ENCODE peak calls at places on chromosomes 4 and X, in six cellular contexts. One of them, this sample, is unnamed.
A peak's percentile ranks its signal among the peaks of the same experiment; 100 is the strongest.

GRCh38 chr4:27084685-27085356 is 224.2 kb downstream of the STIM2 start:
- DNase-seq in astrocyte: peak; percentile 6
- DNase-seq in neural progenitor cell: peak; percentile 81
- DNase-seq in PC-3: peak; percentile 34
- DNase-seq in fibroblast of lung: peak; percentile 26
- DNase-seq in GM23248: peak; percentile 26
- DNase-seq in this sample: peak; percentile 64

GRCh38 chr4:150501019-150501727 is 80.8 kb upstream of the MAB21L2 start:
- DNase-seq in astrocyte: peak; percentile 80
- DNase-seq in neural progenitor cell: no peak
- DNase-seq in PC-3: peak; percentile 69
- DNase-seq in fibroblast of lung: peak; percentile 93
- DNase-seq in GM23248: peak; percentile 79
- DNase-seq in this sample: no peak

GRCh38 chrX:10108288-10108687 is 48.5 kb upstream of the CLCN4 start:
- DNase-seq in astrocyte: no peak
- DNase-seq in neural progenitor cell: no peak
- DNase-seq in PC-3: no peak
- DNase-seq in fibroblast of lung: no peak
- DNase-seq in GM23248: no peak
- DNase-seq in this sample: no peak

GRCh38 chr4:101238706-101239105 is 108.6 kb downstream of the PPP3CA start:
- DNase-seq in astrocyte: peak; percentile 67
- DNase-seq in neural progenitor cell: no peak
- DNase-seq in PC-3: peak; percentile 24
- DNase-seq in fibroblast of lung: peak; percentile 81
- DNase-seq in GM23248: peak; percentile 76
- DNase-seq in this sample: peak; percentile 47

GRCh38 chr4:121272526-121272925 is 108.3 kb downstream of the QRFPR start:
- DNase-seq in astrocyte: peak; percentile 81
- DNase-seq in neural progenitor cell: no peak
- DNase-seq in PC-3: peak; percentile 73
- DNase-seq in fibroblast of lung: peak; percentile 56
- DNase-seq in GM23248: peak; percentile 65
- DNase-seq in this sample: peak; percentile 8

GRCh38 chrX:127457161-127457560 is 595.0 kb downstream of the ACTRT1 start:
- DNase-seq in astrocyte: no peak
- DNase-seq in neural progenitor cell: no peak
- DNase-seq in PC-3: peak; percentile 43
- DNase-seq in fibroblast of lung: no peak
- DNase-seq in GM23248: no peak
- DNase-seq in this sample: no peak

GRCh38 chr4:17941731-17942130 is 79.8 kb downstream of the LCORL start:
- DNase-seq in astrocyte: no peak
- DNase-seq in neural progenitor cell: no peak
- DNase-seq in PC-3: peak; percentile 1
- DNase-seq in fibroblast of lung: no peak
- DNase-seq in GM23248: peak; percentile 13
- DNase-seq in this sample: no peak

GRCh38 chr4:77954690-77955089 is 92.1 kb downstream of the MRPL1 start:
- DNase-seq in astrocyte: no peak
- DNase-seq in neural progenitor cell: no peak
- DNase-seq in PC-3: no peak
- DNase-seq in fibroblast of lung: no peak
- DNase-seq in GM23248: no peak
- DNase-seq in this sample: no peak

GRCh38 chr4:16916719-16917337 is 18.4 kb upstream of the LDB2 start:
- DNase-seq in astrocyte: no peak
- DNase-seq in neural progenitor cell: peak; percentile 68
- DNase-seq in PC-3: peak; percentile 79
- DNase-seq in fibroblast of lung: peak; percentile 20
- DNase-seq in GM23248: peak; percentile 25
- DNase-seq in this sample: peak; percentile 82

GRCh38 chrX:111431007-111431406 is 19.0 kb upstream of the DCX start:
- DNase-seq in astrocyte: no peak
- DNase-seq in neural progenitor cell: no peak
- DNase-seq in PC-3: no peak
- DNase-seq in fibroblast of lung: no peak
- DNase-seq in GM23248: no peak
- DNase-seq in this sample: no peak

GRCh38 chr4:183485411-183486160 is 19.3 kb upstream of the ING2 start:
- DNase-seq in astrocyte: no peak
- DNase-seq in neural progenitor cell: no peak
- DNase-seq in PC-3: peak; percentile 44
- DNase-seq in fibroblast of lung: no peak
- DNase-seq in GM23248: peak; percentile 82
- DNase-seq in this sample: no peak

GRCh38 chr4:137980641-137981040 is 261.5 kb downstream of the SLC7A11 start:
- DNase-seq in astrocyte: no peak
- DNase-seq in neural progenitor cell: no peak
- DNase-seq in PC-3: no peak
- DNase-seq in fibroblast of lung: no peak
- DNase-seq in GM23248: no peak
- DNase-seq in this sample: no peak

GRCh38 chrX:40065291-40066046 is 32.3 kb downstream of the BCOR start:
- DNase-seq in astrocyte: no peak
- DNase-seq in neural progenitor cell: no peak
- DNase-seq in PC-3: no peak
- DNase-seq in fibroblast of lung: no peak
- DNase-seq in GM23248: no peak
- DNase-seq in this sample: no peak

GRCh38 chrX:120755066-120755846 is 120.4 kb downstream of the CT47B1 start:
- DNase-seq in astrocyte: no peak
- DNase-seq in neural progenitor cell: peak; percentile 3
- DNase-seq in PC-3: no peak
- DNase-seq in fibroblast of lung: no peak
- DNase-seq in GM23248: no peak
- DNase-seq in this sample: no peak

GRCh38 chrX:69618803-69619202 is 2.9 kb downstream of the EDA start:
- DNase-seq in astrocyte: no peak
- DNase-seq in neural progenitor cell: peak; percentile 14
- DNase-seq in PC-3: peak; percentile 39
- DNase-seq in fibroblast of lung: peak; percentile 28
- DNase-seq in GM23248: peak; percentile 27
- DNase-seq in this sample: peak; percentile 28

GRCh38 chrX:137916090-137916746 is 350.3 kb downstream of the ZIC3 start:
- DNase-seq in astrocyte: no peak
- DNase-seq in neural progenitor cell: no peak
- DNase-seq in PC-3: no peak
- DNase-seq in fibroblast of lung: no peak
- DNase-seq in GM23248: no peak
- DNase-seq in this sample: no peak

GRCh38 chr4:109969909-109970308 is 57.2 kb downstream of the EGF start:
- DNase-seq in astrocyte: no peak
- DNase-seq in neural progenitor cell: no peak
- DNase-seq in PC-3: no peak
- DNase-seq in fibroblast of lung: no peak
- DNase-seq in GM23248: no peak
- DNase-seq in this sample: no peak

GRCh38 chrX:13307041-13307440 is 12.8 kb downstream of the ATXN3L start:
- DNase-seq in astrocyte: no peak
- DNase-seq in neural progenitor cell: no peak
- DNase-seq in PC-3: no peak
- DNase-seq in fibroblast of lung: no peak
- DNase-seq in GM23248: no peak
- DNase-seq in this sample: no peak

GRCh38 chrX:106178826-106179225 is 10.7 kb downstream of the PWWP3B start:
- DNase-seq in astrocyte: no peak
- DNase-seq in neural progenitor cell: no peak
- DNase-seq in PC-3: peak; percentile 18
- DNase-seq in fibroblast of lung: no peak
- DNase-seq in GM23248: no peak
- DNase-seq in this sample: no peak

GRCh38 chrX:139077303-139078131 is 366.0 kb upstream of the FGF13 start:
- DNase-seq in astrocyte: peak; percentile 72
- DNase-seq in neural progenitor cell: no peak
- DNase-seq in PC-3: peak; percentile 88
- DNase-seq in fibroblast of lung: peak; percentile 50
- DNase-seq in GM23248: peak; percentile 82
- DNase-seq in this sample: peak; percentile 74

GRCh38 chrX:130830599-130831346 is 72.2 kb downstream of the ENOX2 start:
- DNase-seq in astrocyte: no peak
- DNase-seq in neural progenitor cell: no peak
- DNase-seq in PC-3: no peak
- DNase-seq in fibroblast of lung: no peak
- DNase-seq in GM23248: no peak
- DNase-seq in this sample: no peak

DNA sequence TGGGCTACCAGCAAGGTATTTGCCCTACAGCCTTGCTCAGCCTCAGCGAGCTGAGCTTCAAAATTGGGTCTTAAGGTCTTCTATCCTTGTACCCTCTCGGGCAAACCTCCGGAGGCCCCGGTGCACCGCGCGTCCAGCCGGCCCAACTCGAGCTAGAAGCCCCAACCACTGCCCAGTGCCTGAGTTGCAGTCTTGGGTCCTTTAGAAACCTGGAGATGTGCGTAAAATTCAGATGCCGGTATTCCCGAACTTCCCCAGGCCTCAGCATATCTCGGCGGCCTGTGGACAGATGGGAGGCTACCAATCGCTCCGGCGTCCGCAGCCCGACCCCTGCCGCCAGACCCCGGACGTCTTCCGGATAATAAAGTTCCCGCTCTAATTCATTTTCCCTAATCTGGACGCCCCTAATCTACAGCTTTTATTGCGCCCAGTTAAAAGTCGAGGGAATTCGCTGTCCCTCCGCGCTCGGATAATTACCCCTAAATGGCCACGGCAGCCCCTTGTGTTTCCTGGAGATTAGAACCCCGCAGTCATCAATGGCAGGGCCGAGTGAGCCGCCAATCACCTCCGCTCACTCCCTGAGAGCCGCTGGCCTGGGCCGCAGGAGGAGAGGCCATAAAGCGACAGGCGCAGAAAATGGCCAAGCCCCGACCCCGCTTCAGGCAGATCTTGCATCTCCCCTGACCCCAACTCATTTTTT is 1.5 kb upstream of the MSX1 start:
- DNase-seq in astrocyte: no peak
- DNase-seq in neural progenitor cell: peak; percentile 84
- DNase-seq in PC-3: no peak
- DNase-seq in fibroblast of lung: no peak
- DNase-seq in GM23248: no peak
- DNase-seq in this sample: no peak
- TF ChIP-seq EZH2 in astrocyte: peak; percentile 52
- TF ChIP-seq EZH2 in neural progenitor cell: peak; percentile 64
- TF ChIP-seq EZH2 in PC-3: no peak
- TF ChIP-seq EZH2 in fibroblast of lung: peak; percentile 52
- TF ChIP-seq EZH2 in GM23248: no peak
- TF ChIP-seq EZH2 in this sample: no peak

GRCh38 chr4:76213415-76214268 is at the start of gene SCARB2:
- DNase-seq in astrocyte: peak; percentile 76
- DNase-seq in neural progenitor cell: peak; percentile 91
- DNase-seq in PC-3: peak; percentile 78
- DNase-seq in fibroblast of lung: peak; percentile 85
- DNase-seq in GM23248: peak; percentile 96
- DNase-seq in this sample: peak; percentile 59

GRCh38 chr4:76214269-76214628 is 625 bp upstream of the SCARB2 start:
- DNase-seq in astrocyte: no peak
- DNase-seq in neural progenitor cell: no peak
- DNase-seq in PC-3: peak; percentile 12
- DNase-seq in fibroblast of lung: no peak
- DNase-seq in GM23248: no peak
- DNase-seq in this sample: no peak

GRCh38 chr4:76216521-76216920 is 2.9 kb upstream of the SCARB2 start:
- DNase-seq in astrocyte: no peak
- DNase-seq in neural progenitor cell: no peak
- DNase-seq in PC-3: no peak
- DNase-seq in fibroblast of lung: no peak
- DNase-seq in GM23248: no peak
- DNase-seq in this sample: no peak

GRCh38 chr4:76216975-76217814 is 3.6 kb upstream of the SCARB2 start:
- DNase-seq in astrocyte: no peak
- DNase-seq in neural progenitor cell: no peak
- DNase-seq in PC-3: peak; percentile 6
- DNase-seq in fibroblast of lung: no peak
- DNase-seq in GM23248: no peak
- DNase-seq in this sample: peak; percentile 23

GRCh38 chr4:76215120-76215519 is 1.5 kb upstream of the SCARB2 start:
- DNase-seq in astrocyte: no peak
- DNase-seq in neural progenitor cell: no peak
- DNase-seq in PC-3: peak; percentile 22
- DNase-seq in fibroblast of lung: peak; percentile 21
- DNase-seq in GM23248: no peak
- DNase-seq in this sample: no peak
- H3K27ac ChIP-seq in astrocyte: no peak overlapping the region
- H3K27ac ChIP-seq in neural progenitor cell: no peak overlapping the region
- H3K27ac ChIP-seq in PC-3: no peak overlapping the region
- H3K27ac ChIP-seq in fibroblast of lung: no peak overlapping the region
- H3K27ac ChIP-seq in GM23248: no peak overlapping the region
- H3K27ac ChIP-seq in this sample: no peak overlapping the region

GRCh38 chr4:118910221-118910620 is 21.6 kb downstream of the SYNPO2 start:
- DNase-seq in astrocyte: no peak
- DNase-seq in neural progenitor cell: no peak
- DNase-seq in PC-3: no peak
- DNase-seq in fibroblast of lung: no peak
- DNase-seq in GM23248: no peak
- DNase-seq in this sample: no peak

GRCh38 chr4:118904935-118905334 is 16.3 kb downstream of the SYNPO2 start:
- DNase-seq in astrocyte: peak; percentile 52
- DNase-seq in neural progenitor cell: no peak
- DNase-seq in PC-3: no peak
- DNase-seq in fibroblast of lung: no peak
- DNase-seq in GM23248: no peak
- DNase-seq in this sample: no peak

GRCh38 chr4:118909173-118909956 is 20.7 kb downstream of the SYNPO2 start:
- DNase-seq in astrocyte: no peak
- DNase-seq in neural progenitor cell: no peak
- DNase-seq in PC-3: no peak
- DNase-seq in fibroblast of lung: no peak
- DNase-seq in GM23248: no peak
- DNase-seq in this sample: no peak

GRCh38 chr4:118904418-118904817 is 15.8 kb downstream of the SYNPO2 start:
- DNase-seq in astrocyte: no peak
- DNase-seq in neural progenitor cell: no peak
- DNase-seq in PC-3: no peak
- DNase-seq in fibroblast of lung: peak; percentile 31
- DNase-seq in GM23248: no peak
- DNase-seq in this sample: no peak

DNA sequence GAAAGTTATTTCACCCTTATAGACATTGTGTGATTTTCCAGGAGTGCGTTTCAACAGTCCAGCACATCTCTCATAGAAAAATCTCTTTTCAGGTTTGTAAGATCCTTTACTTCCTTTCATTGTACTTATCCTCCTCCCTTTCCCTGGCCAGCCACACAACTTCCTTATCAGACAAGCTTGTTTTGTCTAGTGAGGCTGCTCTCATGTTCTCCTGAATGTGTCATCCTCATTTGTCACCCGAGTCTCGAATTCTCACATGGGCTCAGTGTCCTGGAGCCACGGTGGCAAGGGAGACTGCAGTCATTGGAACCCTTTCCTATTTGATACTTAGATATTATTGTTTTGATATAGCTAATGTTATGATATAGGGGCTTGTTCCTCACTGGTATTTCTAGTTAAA is 16.9 kb downstream of the SYNPO2 start:
- DNase-seq in astrocyte: peak; percentile 66
- DNase-seq in neural progenitor cell: no peak
- DNase-seq in PC-3: no peak
- DNase-seq in fibroblast of lung: no peak
- DNase-seq in GM23248: peak; percentile 41
- DNase-seq in this sample: no peak
- H3K4me3 ChIP-seq in astrocyte: no peak overlapping the region
- H3K4me3 ChIP-seq in neural progenitor cell: no peak overlapping the region
- H3K4me3 ChIP-seq in PC-3: no peak overlapping the region
- H3K4me3 ChIP-seq in fibroblast of lung: no peak overlapping the region
- H3K4me3 ChIP-seq in GM23248: no peak overlapping the region
- H3K4me3 ChIP-seq in this sample: no peak overlapping the region

GRCh38 chr4:139557506-139558110 is 1.6 kb upstream of the SETD7 start:
- DNase-seq in astrocyte: no peak
- DNase-seq in neural progenitor cell: peak; percentile 34
- DNase-seq in PC-3: no peak
- DNase-seq in fibroblast of lung: no peak
- DNase-seq in GM23248: no peak
- DNase-seq in this sample: no peak
- TF ChIP-seq EZH2 in astrocyte: no peak
- TF ChIP-seq EZH2 in neural progenitor cell: peak; percentile 49
- TF ChIP-seq EZH2 in PC-3: no peak
- TF ChIP-seq EZH2 in fibroblast of lung: no peak
- TF ChIP-seq EZH2 in GM23248: no peak
- TF ChIP-seq EZH2 in this sample: no peak